ENCODE peak calls at places on chromosomes 12 and 14, in ten cellular contexts. U is stomach; C is psoas muscle; R is cardiac muscle cell; I is K562; Z is right cardiac atrium; A is CD4-positive, alpha-beta memory T cell; H is AG04449; V is GM12865; S is dorsolateral prefrontal cortex. K is an unnamed sample.

GRCh38 chr12:26473291-26473690 is 277.9 kb downstream of the SSPN start:
- DNase-seq in H (no peak), U (no peak), Z (no peak), C (no peak), I (no peak), A (no peak), V (peak), S (no peak), R (no peak), K (no peak)

GRCh38 chr14:105117257-105117646 is 51.3 kb downstream of the JAG2 start:
- DNase-seq in A (no peak), S (no peak), U (no peak), R (no peak), Z (no peak), H (no peak), I (no peak), C (no peak), V (no peak), K (no peak)

GRCh38 chr12:110639336-110640178 is 25.6 kb downstream of the TCTN1 start:
- DNase-seq in I (no peak), H (peak), C (no peak), U (no peak), R (no peak), Z (no peak), A (no peak), V (peak), S (no peak), K (peak)

GRCh38 chr12:108150436-108150835 is 21.3 kb downstream of the WSCD2 start:
- DNase-seq in A (no peak), U (no peak), S (no peak), C (no peak), R (no peak), I (no peak), Z (no peak), H (no peak), V (no peak), K (no peak)

GRCh38 chr12:124565656-124566180 is 1.7 kb downstream of the NCOR2 start:
- DNase-seq in H (no peak), R (no peak), S (no peak), C (no peak), U (no peak), I (peak), Z (no peak), V (no peak), A (no peak), K (no peak)

GRCh38 chr14:105086833-105087307 is 21.6 kb upstream of the GPR132 start:
- DNase-seq in V (peak), C (peak), U (peak), A (peak), H (no peak), Z (peak), I (peak), R (peak), S (no peak), K (no peak)

GRCh38 chr14:35242599-35243311 is 49.4 kb upstream of the PSMA6 start:
- DNase-seq in C (no peak), U (no peak), R (no peak), S (no peak), V (no peak), H (no peak), I (no peak), Z (no peak), A (no peak), K (no peak)

GRCh38 chr14:34043627-34044372 is 92.9 kb upstream of the EGLN3 start:
- DNase-seq in Z (no peak), R (no peak), H (no peak), A (peak), I (peak), U (no peak), S (no peak), V (peak), C (no peak), K (no peak)

GRCh38 chr12:105409881-105410471 is 79.5 kb downstream of the C12orf75 start:
- DNase-seq in C (peak), A (peak), U (peak), S (no peak), I (no peak), H (no peak), Z (peak), V (no peak), R (peak), K (no peak)

GRCh38 chr14:58533417-58533816 is 104.3 kb upstream of the DACT1 start:
- DNase-seq in U (no peak), S (peak), I (no peak), Z (no peak), A (no peak), V (no peak), H (no peak), R (peak), C (no peak), K (no peak)

GRCh38 chr12:91877022-91877421 is 268.6 kb downstream of the BTG1 start:
- DNase-seq in R (no peak), I (no peak), A (peak), V (peak), Z (no peak), S (no peak), U (peak), H (peak), C (peak), K (no peak)

GRCh38 chr14:77076118-77076631 is 21.9 kb upstream of the CIPC start:
- DNase-seq in H (no peak), V (no peak), R (no peak), A (no peak), U (peak), I (no peak), C (peak), S (no peak), Z (peak), K (no peak)

GRCh38 chr12:104177663-104178501 is 37.7 kb upstream of the TXNRD1 start:
- DNase-seq in A (no peak), H (peak), V (no peak), Z (peak), I (peak), S (no peak), R (no peak), C (peak), U (peak), K (peak)

GRCh38 chr12:19338405-19338804 is 100.9 kb upstream of the AEBP2 start:
- DNase-seq in H (no peak), A (no peak), Z (no peak), I (no peak), V (no peak), S (no peak), U (no peak), C (no peak), R (no peak), K (no peak)

GRCh38 chr12:123937707-123938600 is 34.7 kb downstream of the CCDC92 start:
- DNase-seq in H (no peak), A (peak), V (no peak), R (no peak), S (no peak), C (no peak), U (no peak), Z (no peak), I (no peak), K (no peak)

GRCh38 chr12:109553929-109554500 is 19.3 kb downstream of the MMAB start:
- DNase-seq in Z (no peak), C (no peak), V (no peak), H (no peak), I (no peak), A (no peak), R (no peak), S (no peak), U (no peak), K (no peak)

GRCh38 chr12:53427905-53428594 is 4.4 kb downstream of the AMHR2 start:
- DNase-seq in A (no peak), S (no peak), U (no peak), I (no peak), C (no peak), Z (no peak), R (no peak), V (peak), H (peak), K (no peak)

GRCh38 chr12:89225401-89225800 is 126.9 kb downstream of the DUSP6 start:
- DNase-seq in C (peak), H (no peak), I (no peak), S (no peak), Z (no peak), V (peak), R (no peak), U (no peak), A (peak), K (no peak)

GRCh38 chr12:45292486-45293195 is 76.7 kb downstream of the ANO6 start:
- DNase-seq in I (no peak), S (no peak), A (no peak), R (peak), Z (no peak), H (no peak), C (no peak), V (no peak), U (no peak), K (no peak)

GRCh38 chr14:68297871-68298468 is 478.4 kb downstream of the RAD51B start:
- DNase-seq in H (no peak), C (no peak), Z (no peak), U (no peak), V (no peak), A (no peak), R (no peak), S (no peak), I (no peak), K (no peak)

GRCh38 chr14:87690076-87690661 is 302.8 kb downstream of the GALC start:
- DNase-seq in I (no peak), S (no peak), A (no peak), U (no peak), V (no peak), H (no peak), Z (no peak), R (peak), C (no peak), K (no peak)

GRCh38 chr12:42482820-42483533 is 106.6 kb downstream of the PRICKLE1 start:
- DNase-seq in C (peak), U (peak), S (no peak), V (peak), A (peak), R (peak), H (no peak), I (peak), Z (peak), K (no peak)

GRCh38 chr14:91679273-91679672 is 52.6 kb downstream of the CATSPERB start:
- DNase-seq in S (no peak), Z (no peak), R (no peak), A (no peak), U (no peak), I (no peak), V (no peak), H (no peak), C (no peak), K (no peak)

GRCh38 chr12:14367097-14367661 is 1.7 kb downstream of the ATF7IP start:
- DNase-seq in S (no peak), R (peak), C (no peak), A (peak), H (no peak), Z (no peak), I (no peak), V (peak), U (no peak), K (peak)

GRCh38 chr12:49357099-49357678 is 10.1 kb upstream of the SPATS2 start:
- DNase-seq in R (no peak), V (peak), A (no peak), Z (no peak), C (no peak), S (no peak), I (no peak), U (no peak), H (no peak), K (no peak)

GRCh38 chr12:101764393-101764792 is 25.1 kb upstream of the SYCP3 start:
- DNase-seq in V (no peak), A (no peak), R (no peak), Z (no peak), S (no peak), I (no peak), C (no peak), U (no peak), H (no peak), K (no peak)

GRCh38 chr12:116954700-116955381 is 44.1 kb downstream of the FBXW8 start:
- DNase-seq in I (no peak), U (peak), H (no peak), S (no peak), R (peak), V (no peak), A (no peak), Z (peak), C (no peak), K (no peak)

GRCh38 chr14:104287301-104288009 is 149.1 kb downstream of the KIF26A start:
- DNase-seq in V (no peak), S (peak), U (no peak), I (no peak), Z (peak), R (no peak), A (no peak), H (no peak), C (peak), K (no peak)

GRCh38 chr14:20684662-20685456 is 499 bp downstream of the RNASE4 start:
- DNase-seq in C (peak), S (no peak), R (no peak), H (no peak), Z (peak), I (no peak), V (no peak), U (peak), A (no peak), K (no peak)

GRCh38 chr14:89401783-89402182 is 15.2 kb downstream of the FOXN3 start:
- DNase-seq in H (no peak), R (no peak), Z (no peak), I (no peak), A (no peak), C (no peak), U (no peak), S (no peak), V (no peak), K (no peak)

GRCh38 chr12:27343255-27344000 is 10.8 kb downstream of the BMAL2 start:
- DNase-seq in C (no peak), S (no peak), Z (no peak), U (no peak), H (peak), R (no peak), A (no peak), V (no peak), I (no peak), K (peak)

GRCh38 chr14:36069535-36069900 is 107.0 kb downstream of the PTCSC3 start:
- DNase-seq in R (peak), I (peak), A (peak), U (peak), C (no peak), S (no peak), V (peak), H (no peak), Z (no peak), K (peak)

GRCh38 chr14:101813833-101814232 is 52.3 kb downstream of the PPP2R5C start:
- DNase-seq in H (no peak), S (no peak), A (no peak), Z (no peak), U (no peak), R (no peak), V (no peak), I (no peak), C (no peak), K (no peak)
- H3K4me3 ChIP-seq in H (no peak), S (no peak), A (peak), Z (no peak), U (no peak), R (no peak), V (no peak), I (no peak), C (no peak), K (no peak)

GRCh38 chr12:131105736-131106356 is 152.1 kb downstream of the ADGRD1 start:
- DNase-seq in H (no peak), V (peak), A (peak), Z (peak), I (no peak), R (no peak), S (peak), U (no peak), C (no peak), K (no peak)

GRCh38 chr12:131106542-131106941 is 152.8 kb downstream of the ADGRD1 start:
- DNase-seq in S (peak), H (no peak), C (no peak), I (no peak), R (no peak), A (no peak), U (no peak), V (no peak), Z (peak), K (no peak)

GRCh38 chr12:131105351-131105735 is 151.6 kb downstream of the ADGRD1 start:
- DNase-seq in H (no peak), U (no peak), S (peak), A (no peak), R (no peak), I (no peak), V (no peak), Z (no peak), C (no peak), K (no peak)

GRCh38 chr12:131111446-131111845 is 157.7 kb downstream of the ADGRD1 start:
- DNase-seq in U (no peak), S (no peak), R (no peak), I (no peak), V (no peak), A (no peak), H (no peak), C (no peak), Z (no peak), K (no peak)

GRCh38 chr12:131108171-131108955 is 154.7 kb downstream of the ADGRD1 start:
- DNase-seq in I (peak), S (peak), H (no peak), V (no peak), C (no peak), A (no peak), U (no peak), Z (peak), R (no peak), K (no peak)
- H3K4me3 ChIP-seq in I (no peak), S (no peak), H (no peak), V (no peak), C (no peak), A (no peak), U (no peak), Z (no peak), R (no peak), K (no peak)

GRCh38 chr12:11694528-11694927 is 45.1 kb downstream of the ETV6 start:
- DNase-seq in H (no peak), R (no peak), V (no peak), S (no peak), A (no peak), I (no peak), C (no peak), Z (no peak), U (no peak), K (no peak)
- H3K4me3 ChIP-seq in H (no peak), R (no peak), V (no peak), S (no peak), A (no peak), I (no peak), C (no peak), Z (no peak), U (no peak), K (no peak)

DNA sequence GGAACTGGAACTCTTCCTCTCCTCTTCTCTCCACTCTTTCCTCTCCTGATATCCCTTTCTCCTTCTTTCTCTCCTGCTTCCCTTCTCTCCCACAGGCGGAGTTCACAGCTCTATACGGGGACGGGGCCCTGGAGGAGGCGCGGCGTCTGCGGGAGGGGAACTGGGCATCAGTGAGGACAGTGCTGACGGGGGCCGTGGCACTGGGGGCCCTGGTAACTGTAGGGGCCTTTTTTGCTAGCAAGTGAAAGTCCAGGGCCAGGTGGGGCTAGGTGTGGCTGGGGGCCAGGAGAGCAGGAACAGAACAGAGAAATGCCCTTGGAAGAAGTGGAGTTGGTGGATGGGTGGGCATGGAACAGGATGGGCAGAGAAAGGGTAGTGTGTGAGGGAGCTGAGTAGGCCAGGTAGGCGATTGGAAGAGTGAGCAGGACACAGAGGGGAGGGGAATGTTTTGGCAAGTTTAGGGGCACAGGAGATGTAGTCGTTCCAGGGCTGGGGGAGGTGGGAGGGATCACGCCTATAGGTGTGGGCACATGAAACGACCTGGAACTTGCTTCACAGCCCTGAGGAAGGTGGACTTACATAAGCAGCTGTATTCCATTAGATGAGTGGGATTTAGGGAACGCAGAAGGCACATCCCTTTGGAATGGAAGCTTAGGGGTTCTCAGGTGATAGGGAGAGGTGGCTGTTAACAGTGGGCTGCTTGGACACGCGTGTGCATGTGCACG is 2.2 kb downstream of the BCL2L2 start:
- DNase-seq in C (no peak), S (no peak), V (no peak), R (no peak), I (no peak), A (no peak), Z (no peak), U (no peak), H (no peak), K (no peak)
- H3K4me3 ChIP-seq in C (no peak), S (peak), V (no peak), R (no peak), I (no peak), A (no peak), Z (no peak), U (peak), H (peak), K (peak)

GRCh38 chr12:41188841-41189394 is 798 bp downstream of the PDZRN4 start:
- DNase-seq in H (no peak), R (no peak), Z (peak), I (no peak), C (no peak), V (no peak), A (no peak), U (no peak), S (no peak), K (no peak)

GRCh38 chr12:41190360-41190759 is 2.2 kb downstream of the PDZRN4 start:
- DNase-seq in H (no peak), S (peak), Z (peak), U (no peak), I (no peak), V (no peak), A (no peak), C (no peak), R (peak), K (peak)

GRCh38 chr12:41188058-41188840 is at the start of gene PDZRN4:
- DNase-seq in Z (peak), S (peak), H (no peak), A (no peak), U (no peak), I (no peak), V (no peak), R (peak), C (peak), K (no peak)

GRCh38 chr12:41185946-41186345 is 2.2 kb upstream of the PDZRN4 start:
- DNase-seq in R (no peak), Z (no peak), C (no peak), I (no peak), U (no peak), A (no peak), H (no peak), V (no peak), S (no peak), K (no peak)

DNA sequence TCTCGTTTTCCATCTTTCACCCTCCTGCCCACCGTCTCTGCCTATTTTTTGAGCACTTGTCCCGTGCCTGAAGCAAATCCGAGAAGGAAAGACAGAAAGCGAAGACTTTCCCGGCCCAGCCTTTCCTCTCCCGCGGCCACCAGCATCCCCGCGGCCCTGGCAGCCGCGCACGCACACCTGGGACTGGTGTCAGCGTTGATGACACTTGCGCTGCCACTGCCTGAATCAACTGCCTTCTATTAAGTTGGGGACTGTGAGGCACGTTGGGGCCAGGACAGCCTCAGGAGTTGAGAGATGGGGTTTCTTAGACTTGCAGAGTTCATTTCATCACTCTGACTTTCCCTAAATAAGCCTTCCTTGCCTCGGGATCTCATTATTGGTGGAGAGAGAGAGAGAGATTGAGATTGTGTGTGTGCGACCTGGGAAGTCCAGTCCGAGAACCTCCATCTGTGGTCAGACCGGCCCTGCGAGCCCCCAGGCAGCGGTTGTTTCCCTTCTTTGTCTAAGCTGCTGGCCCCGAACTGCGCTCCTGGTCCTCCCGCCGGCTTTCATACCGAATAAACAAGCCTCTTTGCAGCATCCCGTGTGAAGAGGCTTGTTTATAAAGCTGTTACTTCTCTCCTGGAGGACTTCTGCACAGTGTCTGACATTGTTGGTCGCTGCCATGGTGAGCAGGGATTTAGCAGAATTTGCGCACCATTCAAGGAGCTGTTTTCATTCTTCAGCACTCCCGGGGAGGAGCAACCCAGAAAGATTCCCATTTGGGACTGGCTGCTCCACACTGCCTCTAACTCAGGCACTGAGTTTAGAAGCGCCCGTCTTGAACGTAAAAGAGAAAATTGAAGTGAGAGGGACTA is 1.5 kb downstream of the PDZRN4 start:
- DNase-seq in Z (peak), V (no peak), S (no peak), R (peak), U (no peak), A (no peak), H (no peak), I (no peak), C (peak), K (no peak)
- H3K4me3 ChIP-seq in Z (peak), V (no peak), S (peak), R (peak), U (peak), A (no peak), H (no peak), I (no peak), C (peak), K (peak)

K was measured in astrocyte of the cerebellum.